ENCODE peak calls at places on chromosomes 5 and 9, in nine cellular contexts. F is H9; Y is K562; K is left ventricle myocardium inferior; G is ovary; L is aorta; Z is naive thymus-derived CD4-positive, alpha-beta T cell; P is CD4-positive, CD25-positive, alpha-beta regulatory T cell; B is neural progenitor cell. V is an unnamed sample. For H3K4me1 and H3K9me3, the result is how much of the 10 kb centered on the place peaks cover.

GRCh38 chr5:72955143-72955767 is 586 bp upstream of the FCHO2 start:
- DNase-seq in F (peak), Y (peak), K (peak), G (no peak), L (peak), Z (no peak), P (no peak), B (peak), V (peak)

GRCh38 chr9:88732128-88732527 is 197.2 kb downstream of the NXNL2 start:
- DNase-seq in F (no peak), Y (no peak), K (no peak), G (no peak), L (no peak), Z (no peak), P (no peak), B (no peak), V (no peak)

GRCh38 chr5:74382115-74382514 is 258.4 kb downstream of the ENC1 start:
- DNase-seq in F (no peak), Y (no peak), K (no peak), G (no peak), L (no peak), Z (no peak), P (no peak), B (no peak), V (no peak)

GRCh38 chr9:115367321-115367720 is 249.4 kb upstream of the TNC start:
- DNase-seq in F (no peak), Y (no peak), K (no peak), G (no peak), L (no peak), Z (no peak), P (no peak), B (no peak), V (no peak)

GRCh38 chr5:68159251-68159951 is 56.2 kb upstream of the PIK3R1 start:
- DNase-seq in F (no peak), Y (no peak), K (no peak), G (no peak), L (no peak), Z (no peak), P (no peak), B (no peak), V (peak)

GRCh38 chr5:120779674-120780073 is 315.6 kb downstream of the PRR16 start:
- DNase-seq in F (no peak), Y (no peak), K (no peak), G (no peak), L (peak), Z (no peak), P (no peak), B (no peak), V (no peak)

GRCh38 chr9:133366435-133366834 is 9.4 kb downstream of the SURF4 start:
- DNase-seq in F (no peak), Y (no peak), K (no peak), G (no peak), L (no peak), Z (no peak), P (no peak), B (no peak), V (no peak)

GRCh38 chr5:168672888-168673287 is 93.7 kb upstream of the PANK3 start:
- DNase-seq in F (no peak), Y (no peak), K (no peak), G (no peak), L (no peak), Z (no peak), P (no peak), B (no peak), V (no peak)

GRCh38 chr5:79853676-79854418 is 137.2 kb downstream of the MTX3 start:
- DNase-seq in F (no peak), Y (no peak), K (no peak), G (no peak), L (no peak), Z (no peak), P (no peak), B (no peak), V (no peak)

GRCh38 chr5:173201636-173202265 is 33.3 kb downstream of the NKX2-5 start:
- DNase-seq in F (no peak), Y (no peak), K (no peak), G (no peak), L (no peak), Z (no peak), P (no peak), B (no peak), V (no peak)

GRCh38 chr9:76162109-76162730 is 232.0 kb downstream of the RFK start:
- DNase-seq in F (no peak), Y (no peak), K (no peak), G (peak), L (no peak), Z (no peak), P (no peak), B (no peak), V (no peak)

GRCh38 chr9:84667571-84668203 is 1.8 kb upstream of the NTRK2 start:
- DNase-seq in F (peak), Y (no peak), K (peak), G (peak), L (no peak), Z (no peak), P (no peak), B (peak), V (no peak)

GRCh38 chr9:16031486-16031885 is 478.6 kb downstream of the CCDC171 start:
- DNase-seq in F (no peak), Y (no peak), K (no peak), G (no peak), L (no peak), Z (no peak), P (no peak), B (no peak), V (no peak)

GRCh38 chr9:113775714-113776113 is 100.4 kb upstream of the ZNF618 start:
- DNase-seq in F (no peak), Y (no peak), K (no peak), G (no peak), L (no peak), Z (no peak), P (no peak), B (no peak), V (no peak)

GRCh38 chr5:176559683-176560082 is 10.5 kb downstream of the CDHR2 start:
- DNase-seq in F (no peak), Y (peak), K (no peak), G (no peak), L (no peak), Z (no peak), P (no peak), B (peak), V (no peak)

GRCh38 chr9:74742792-74743389 is 144.8 kb downstream of the TRPM6 start:
- DNase-seq in F (peak), Y (peak), K (no peak), G (no peak), L (no peak), Z (no peak), P (no peak), B (peak), V (no peak)

GRCh38 chr5:133680830-133681555 is 68.7 kb upstream of the FSTL4 start:
- DNase-seq in F (peak), Y (no peak), K (no peak), G (no peak), L (no peak), Z (no peak), P (no peak), B (no peak), V (peak)

GRCh38 chr5:31231171-31231570 is 37.7 kb downstream of the CDH6 start:
- DNase-seq in F (no peak), Y (no peak), K (no peak), G (no peak), L (no peak), Z (no peak), P (no peak), B (no peak), V (no peak)

GRCh38 chr5:84088996-84089395 is 295.7 kb downstream of the EDIL3 start:
- DNase-seq in F (no peak), Y (no peak), K (no peak), G (no peak), L (no peak), Z (no peak), P (no peak), B (peak), V (no peak)

GRCh38 chr9:16202913-16203734 is 650.3 kb downstream of the CCDC171 start:
- DNase-seq in F (no peak), Y (no peak), K (no peak), G (no peak), L (no peak), Z (no peak), P (no peak), B (peak), V (no peak)

GRCh38 chr5:147712024-147712423 is 70.5 kb downstream of the JAKMIP2 start:
- DNase-seq in F (no peak), Y (no peak), K (no peak), G (no peak), L (no peak), Z (no peak), P (no peak), B (no peak), V (no peak)

GRCh38 chr9:93621922-93622321 is 45.5 kb downstream of the PHF2 start:
- DNase-seq in F (no peak), Y (no peak), K (no peak), G (no peak), L (no peak), Z (no peak), P (no peak), B (no peak), V (no peak)

GRCh38 chr9:113530022-113530635 is 66.6 kb downstream of the RGS3 start:
- DNase-seq in F (no peak), Y (no peak), K (no peak), G (no peak), L (no peak), Z (no peak), P (no peak), B (no peak), V (peak)

GRCh38 chr5:142543951-142544753 is 141.7 kb downstream of the FGF1 start:
- DNase-seq in F (no peak), Y (no peak), K (no peak), G (no peak), L (no peak), Z (no peak), P (no peak), B (no peak), V (no peak)
- H3K4me1 ChIP-seq in F (under half), Y (under half), K (half or more), G (under half), L (under half), Z (under half), P (under half), B (under half), V (under half)

GRCh38 chr9:33196736-33197135 is 29.6 kb upstream of the B4GALT1 start:
- DNase-seq in F (no peak), Y (no peak), K (no peak), G (no peak), L (no peak), Z (no peak), P (no peak), B (no peak), V (no peak)
- H3K9me3 ChIP-seq in F (under half), Y (under half), K (under half), G (under half), L (under half), Z (under half), P (under half), B (under half), V (under half)

GRCh38 chr9:18461496-18461895 is 12.5 kb upstream of the ADAMTSL1 start:
- DNase-seq in F (no peak), Y (no peak), K (no peak), G (no peak), L (no peak), Z (no peak), P (no peak), B (no peak), V (no peak)
- H3K4me1 ChIP-seq in F (under half), Y (under half), K (under half), G (under half), L (under half), Z (under half), P (under half), B (under half), V (under half)

GRCh38 chr9:118306773-118307172 is 602.6 kb downstream of the TLR4 start:
- DNase-seq in F (no peak), Y (no peak), K (no peak), G (no peak), L (no peak), Z (no peak), P (no peak), B (no peak), V (no peak)
- H3K9me3 ChIP-seq in F (under half), Y (under half), K (under half), G (under half), L (under half), Z (under half), P (under half), B (under half), V (under half)

DNA sequence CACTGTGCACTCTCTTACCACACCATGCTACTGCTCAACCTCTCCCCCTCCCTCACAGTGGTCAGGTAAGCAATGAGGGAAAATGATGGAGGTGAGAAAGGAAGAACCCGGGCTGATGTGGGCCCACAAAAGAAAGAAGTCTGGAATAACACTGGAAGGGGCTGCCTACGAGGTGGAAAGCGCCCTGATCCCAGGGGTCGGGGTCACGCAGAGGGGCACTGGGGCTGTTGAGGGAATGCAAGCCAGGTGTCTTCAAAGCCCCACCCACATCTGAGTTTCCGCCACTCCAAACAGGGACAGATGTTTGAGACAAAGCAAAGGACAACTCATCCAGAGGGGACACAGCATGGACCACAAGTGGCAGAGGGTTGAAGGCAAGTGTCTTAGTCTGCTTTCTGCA is 4.2 kb downstream of the TNIP1 start:
- DNase-seq in F (no peak), Y (no peak), K (no peak), G (no peak), L (no peak), Z (no peak), P (no peak), B (no peak), V (no peak)
- H3K4me1 ChIP-seq in F (under half), Y (under half), K (half or more), G (under half), L (under half), Z (under half), P (half or more), B (under half), V (under half)

DNA sequence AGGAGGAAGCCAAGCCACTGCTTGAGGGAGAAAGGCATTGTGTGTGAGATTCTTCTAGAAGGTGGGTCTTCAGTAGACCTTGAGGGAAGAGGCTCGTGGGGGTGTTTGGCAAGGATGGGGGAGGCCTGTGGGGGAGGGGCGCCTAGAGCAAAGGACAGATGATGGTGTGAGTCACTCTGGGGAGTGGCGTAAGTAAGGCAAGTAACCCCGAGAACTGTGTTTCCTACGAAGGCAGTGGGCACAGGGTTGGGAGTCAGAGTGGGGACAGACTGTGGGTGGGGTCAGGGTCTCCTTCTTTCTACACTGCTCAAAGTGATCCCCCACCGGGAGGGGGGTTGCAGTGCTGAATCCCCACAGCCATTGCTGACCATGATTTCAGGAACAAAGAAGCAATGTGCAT is 136.8 kb downstream of the TENT4A start:
- DNase-seq in F (peak), Y (no peak), K (no peak), G (no peak), L (no peak), Z (no peak), P (no peak), B (no peak), V (no peak)
- H3K9me3 ChIP-seq in F (under half), Y (under half), K (under half), G (under half), L (under half), Z (under half), P (under half), B (under half), V (under half)

GRCh38 chr9:94867281-94867841 is 140.9 kb downstream of the AOPEP start:
- DNase-seq in F (no peak), Y (peak), K (peak), G (peak), L (peak), Z (no peak), P (no peak), B (peak), V (peak)

GRCh38 chr9:94866770-94867169 is 140.3 kb downstream of the AOPEP start:
- DNase-seq in F (no peak), Y (no peak), K (no peak), G (no peak), L (no peak), Z (no peak), P (no peak), B (no peak), V (no peak)

GRCh38 chr9:94867842-94868312 is 141.4 kb downstream of the AOPEP start:
- DNase-seq in F (no peak), Y (no peak), K (no peak), G (no peak), L (no peak), Z (no peak), P (no peak), B (no peak), V (no peak)

GRCh38 chr9:94869415-94869838 is 142.9 kb downstream of the AOPEP start:
- DNase-seq in F (no peak), Y (no peak), K (no peak), G (no peak), L (no peak), Z (no peak), P (no peak), B (no peak), V (no peak)

GRCh38 chr9:94868462-94868861 is 142.0 kb downstream of the AOPEP start:
- DNase-seq in F (no peak), Y (no peak), K (no peak), G (no peak), L (no peak), Z (no peak), P (no peak), B (no peak), V (no peak)
- H3K4me1 ChIP-seq in F (under half), Y (under half), K (half or more), G (under half), L (under half), Z (under half), P (under half), B (under half), V (half or more)

V was measured in sigmoid colon.